ENCODE peak calls at places on chromosomes 6 and 20, in six cellular contexts. S is tibial nerve, M is neural progenitor cell, I is spleen, R is cardiac muscle cell, D is heart right ventricle. H is an unnamed sample. For H3K4me1, the result is how much of the 10 kb centered on the place peaks cover.

GRCh38 chr20:40286991-40287531 is 402.0 kb downstream of the MAFB start:
- DNase-seq in S (no peak), M (no peak), I (peak), R (peak), D (peak), H (peak)

GRCh38 chr20:6975326-6975725 is 207.8 kb downstream of the BMP2 start:
- DNase-seq in S (no peak), M (no peak), I (no peak), R (no peak), D (no peak), H (no peak)

GRCh38 chr20:43916073-43916874 is 1.6 kb downstream of the TOX2 start:
- DNase-seq in S (no peak), M (peak), I (no peak), R (peak), D (no peak), H (no peak)

GRCh38 chr6:24494726-24495515 is at the start of gene ALDH5A1:
- DNase-seq in S (peak), M (peak), I (peak), R (peak), D (peak), H (peak)

GRCh38 chr6:5992551-5993225 is 14.0 kb downstream of the NRN1 start:
- DNase-seq in S (no peak), M (peak), I (no peak), R (no peak), D (no peak), H (no peak)

GRCh38 chr6:46437671-46438221 is 53.5 kb downstream of the RCAN2 start:
- DNase-seq in S (no peak), M (no peak), I (no peak), R (no peak), D (no peak), H (no peak)

GRCh38 chr20:3758566-3758965 is 9.0 kb downstream of the ADISSP start:
- DNase-seq in S (no peak), M (no peak), I (no peak), R (no peak), D (peak), H (no peak)

GRCh38 chr6:8029243-8029870 is 34.8 kb downstream of the BLOC1S5 start:
- DNase-seq in S (no peak), M (peak), I (no peak), R (peak), D (no peak), H (no peak)

GRCh38 chr6:134422426-134423231 is 104.7 kb upstream of the SGK1 start:
- DNase-seq in S (no peak), M (no peak), I (no peak), R (peak), D (no peak), H (no peak)

GRCh38 chr20:63210011-63210605 is 5.8 kb downstream of the YTHDF1 start:
- DNase-seq in S (no peak), M (no peak), I (no peak), R (no peak), D (no peak), H (no peak)

GRCh38 chr20:41573955-41574354 is 44.2 kb downstream of the CHD6 start:
- DNase-seq in S (no peak), M (no peak), I (no peak), R (no peak), D (no peak), H (no peak)

GRCh38 chr6:95431637-95432228 is 145.6 kb upstream of the MANEA start:
- DNase-seq in S (peak), M (peak), I (no peak), R (peak), D (no peak), H (no peak)

GRCh38 chr6:219019-219570 is 73.2 kb upstream of the DUSP22 start:
- DNase-seq in S (no peak), M (peak), I (no peak), R (no peak), D (no peak), H (no peak)

DNA sequence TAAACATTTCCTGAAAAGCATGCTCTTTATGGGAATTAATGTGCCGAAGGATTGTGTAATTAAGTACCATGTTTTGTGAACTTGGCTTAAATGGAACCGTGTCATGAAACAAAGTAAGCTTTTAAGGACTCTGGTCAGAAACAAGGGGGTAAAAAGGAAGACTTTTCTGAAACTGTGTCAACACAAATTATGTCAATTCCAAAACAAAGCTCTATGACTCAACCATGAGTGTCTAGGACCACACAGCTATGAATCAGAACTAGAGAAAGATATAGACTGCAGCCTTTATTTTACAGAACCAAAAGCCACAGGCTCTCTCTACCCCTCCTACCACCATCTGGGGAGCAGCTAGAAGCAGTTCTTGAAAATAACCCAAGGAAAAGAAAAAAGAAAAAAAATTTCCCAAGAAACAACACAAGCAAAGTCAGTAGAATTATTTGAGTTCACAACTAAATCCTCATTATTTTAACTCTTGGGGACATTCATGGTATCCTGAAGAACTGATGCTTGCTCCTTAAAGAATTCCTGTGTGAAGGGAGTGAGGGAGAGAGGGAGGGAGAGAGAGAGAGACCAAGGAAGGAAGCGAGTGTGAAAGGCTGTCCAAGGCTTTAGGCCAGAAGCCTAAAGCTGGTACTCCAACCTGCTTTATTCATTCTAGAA is 81.9 kb downstream of the ZMYND8 start:
- DNase-seq in S (no peak), M (no peak), I (no peak), R (peak), D (no peak), H (no peak)
- H3K4me1 ChIP-seq in S (under half), M (under half), I (under half), R (under half), D (half or more), H (under half)

GRCh38 chr6:15668918-15669317 is 6.1 kb upstream of the DTNBP1 start:
- DNase-seq in S (no peak), M (no peak), I (no peak), R (no peak), D (no peak), H (no peak)
- H3K4me1 ChIP-seq in S (under half), M (under half), I (under half), R (under half), D (under half), H (under half)

DNA sequence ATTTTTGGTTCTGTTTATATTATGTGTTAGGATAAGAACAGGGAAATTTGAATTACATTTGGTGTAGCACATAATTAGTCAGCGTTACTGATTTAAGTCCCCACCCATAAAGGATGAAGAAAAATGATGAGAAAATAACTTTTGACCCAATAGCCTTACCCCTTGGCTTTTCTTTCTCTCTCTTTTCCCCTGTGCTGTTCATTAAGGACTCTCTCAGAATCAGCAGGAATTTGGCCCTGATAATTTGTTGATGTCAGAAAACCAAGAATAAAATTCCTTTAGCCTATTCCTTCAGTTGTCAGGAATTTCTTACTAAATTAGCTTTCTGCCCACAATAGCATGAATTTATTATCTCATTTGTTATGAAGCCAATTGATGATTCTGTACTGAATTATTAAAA is 18.5 kb downstream of the PLCB1 start:
- DNase-seq in S (no peak), M (no peak), I (no peak), R (peak), D (no peak), H (no peak)
- H3K4me1 ChIP-seq in S (under half), M (under half), I (under half), R (under half), D (half or more), H (under half)

GRCh38 chr20:21026951-21027350 is 79.2 kb downstream of the LINC00237 start:
- DNase-seq in S (no peak), M (no peak), I (no peak), R (no peak), D (no peak), H (no peak)

GRCh38 chr20:21029356-21029755 is 76.8 kb downstream of the LINC00237 start:
- DNase-seq in S (no peak), M (peak), I (no peak), R (no peak), D (no peak), H (no peak)

GRCh38 chr20:21028436-21028835 is 77.7 kb downstream of the LINC00237 start:
- DNase-seq in S (no peak), M (no peak), I (no peak), R (no peak), D (no peak), H (no peak)

GRCh38 chr20:21027569-21027968 is 78.6 kb downstream of the LINC00237 start:
- DNase-seq in S (no peak), M (peak), I (no peak), R (no peak), D (no peak), H (no peak)

DNA sequence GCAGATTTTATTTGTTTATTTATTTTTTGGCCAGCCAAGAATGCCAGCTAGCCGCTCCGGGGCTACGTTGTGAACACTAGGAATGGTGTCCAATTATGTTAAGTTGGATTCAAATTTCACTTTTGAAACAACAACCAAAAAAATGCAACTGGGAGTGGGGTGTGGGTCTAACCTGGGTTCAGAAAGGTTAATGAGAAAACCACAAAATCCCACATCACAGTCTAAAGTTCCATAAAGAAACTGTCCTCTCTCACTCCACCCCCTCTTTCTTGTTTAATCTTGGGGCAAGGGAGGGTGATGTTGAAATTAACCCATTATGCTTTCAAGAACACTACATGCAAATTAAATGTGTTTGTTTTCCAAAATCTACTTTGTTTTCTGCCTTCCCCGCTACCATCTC is 77.2 kb downstream of the LINC00237 start:
- DNase-seq in S (no peak), M (no peak), I (no peak), R (no peak), D (no peak), H (no peak)
- H3K4me1 ChIP-seq in S (under half), M (under half), I (under half), R (under half), D (under half), H (under half)

DNA sequence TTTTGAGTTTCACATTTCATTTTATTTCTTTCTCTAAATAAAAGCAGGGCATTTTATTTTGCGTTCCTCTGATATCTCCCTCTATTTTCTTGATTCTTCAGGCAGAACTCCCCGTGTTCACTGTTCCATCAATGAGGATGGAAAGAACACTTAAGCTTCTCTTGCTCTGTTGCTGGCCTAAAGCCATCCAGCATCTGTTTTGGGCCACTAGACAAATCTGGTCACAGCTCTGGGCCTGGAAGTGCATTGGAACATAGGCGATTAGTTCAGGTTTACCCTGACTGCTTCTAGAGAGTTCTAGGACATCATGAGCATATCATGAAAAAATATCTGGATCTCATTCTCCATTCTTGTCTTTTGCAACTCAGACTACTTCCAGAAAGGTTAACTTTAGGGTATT is 611.2 kb downstream of the UTRN start:
- DNase-seq in S (no peak), M (no peak), I (no peak), R (no peak), D (no peak), H (no peak)
- H3K4me1 ChIP-seq in S (under half), M (under half), I (under half), R (under half), D (under half), H (under half)

DNA sequence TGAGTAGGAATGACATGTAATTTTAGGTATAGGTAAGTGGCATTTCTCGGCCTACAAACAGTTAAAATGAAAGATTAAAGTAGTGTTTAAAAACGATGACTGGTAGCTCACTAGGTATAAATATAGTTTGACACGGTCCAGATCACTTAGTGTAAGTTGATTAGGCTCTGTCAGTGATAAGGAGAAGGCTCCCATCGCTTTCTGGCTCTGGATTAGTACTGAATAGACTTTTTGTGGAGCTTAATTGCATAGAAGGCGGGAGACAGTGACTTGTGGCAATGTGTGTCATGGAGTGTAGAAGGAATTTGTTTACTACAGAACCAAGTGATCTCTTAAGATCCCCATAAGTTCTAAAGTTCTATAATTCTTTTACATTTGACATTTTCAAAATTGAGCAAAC is 6.7 kb downstream of the PYGB start:
- DNase-seq in S (no peak), M (peak), I (no peak), R (no peak), D (no peak), H (no peak)
- H3K4me1 ChIP-seq in S (under half), M (half or more), I (under half), R (half or more), D (half or more), H (under half)

GRCh38 chr20:46998497-46999190 is 104.0 kb downstream of the EYA2 start:
- DNase-seq in S (no peak), M (no peak), I (peak), R (no peak), D (no peak), H (no peak)

GRCh38 chr20:46992640-46993035 is 98.0 kb downstream of the EYA2 start:
- DNase-seq in S (no peak), M (no peak), I (peak), R (no peak), D (no peak), H (no peak)

GRCh38 chr20:46994341-46994740 is 99.7 kb downstream of the EYA2 start:
- DNase-seq in S (no peak), M (no peak), I (peak), R (no peak), D (no peak), H (no peak)

GRCh38 chr20:46993465-46994095 is 98.9 kb downstream of the EYA2 start:
- DNase-seq in S (no peak), M (no peak), I (peak), R (no peak), D (no peak), H (no peak)

DNA sequence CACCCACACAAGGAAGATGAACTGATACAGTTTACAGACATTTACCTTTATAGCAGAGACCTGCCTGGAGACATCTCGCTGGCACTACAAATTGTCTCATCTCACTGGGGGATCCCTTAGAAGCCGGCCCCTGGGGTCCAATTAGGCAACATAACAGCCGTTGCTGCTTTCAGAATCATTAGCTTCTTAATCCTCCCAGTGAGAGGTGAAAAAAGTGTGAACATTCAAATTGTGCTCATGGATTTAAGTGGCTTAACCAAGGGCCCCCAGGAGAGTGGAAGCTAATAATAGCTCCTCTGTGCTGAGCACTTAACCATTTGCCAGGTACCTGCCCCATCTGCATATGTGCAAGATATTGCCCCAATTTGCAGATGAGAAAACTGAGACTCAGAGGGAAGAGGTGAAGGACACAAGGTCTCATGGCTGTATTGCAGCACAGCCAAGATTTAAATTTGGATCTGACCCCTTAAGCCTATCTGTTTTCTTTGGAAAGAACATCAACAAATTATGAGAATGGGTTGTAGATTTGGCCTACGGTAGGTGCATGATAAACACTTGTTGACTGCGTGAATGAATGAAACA is 101.0 kb downstream of the EYA2 start:
- DNase-seq in S (no peak), M (peak), I (peak), R (no peak), D (no peak), H (no peak)
- H3K4me1 ChIP-seq in S (under half), M (under half), I (under half), R (under half), D (under half), H (under half)

GRCh38 chr6:36847152-36847551 is 7.9 kb upstream of the CPNE5 start:
- DNase-seq in S (no peak), M (no peak), I (no peak), R (no peak), D (no peak), H (no peak)
- H3K4me1 ChIP-seq in S (under half), M (under half), I (under half), R (half or more), D (half or more), H (under half)

DNA sequence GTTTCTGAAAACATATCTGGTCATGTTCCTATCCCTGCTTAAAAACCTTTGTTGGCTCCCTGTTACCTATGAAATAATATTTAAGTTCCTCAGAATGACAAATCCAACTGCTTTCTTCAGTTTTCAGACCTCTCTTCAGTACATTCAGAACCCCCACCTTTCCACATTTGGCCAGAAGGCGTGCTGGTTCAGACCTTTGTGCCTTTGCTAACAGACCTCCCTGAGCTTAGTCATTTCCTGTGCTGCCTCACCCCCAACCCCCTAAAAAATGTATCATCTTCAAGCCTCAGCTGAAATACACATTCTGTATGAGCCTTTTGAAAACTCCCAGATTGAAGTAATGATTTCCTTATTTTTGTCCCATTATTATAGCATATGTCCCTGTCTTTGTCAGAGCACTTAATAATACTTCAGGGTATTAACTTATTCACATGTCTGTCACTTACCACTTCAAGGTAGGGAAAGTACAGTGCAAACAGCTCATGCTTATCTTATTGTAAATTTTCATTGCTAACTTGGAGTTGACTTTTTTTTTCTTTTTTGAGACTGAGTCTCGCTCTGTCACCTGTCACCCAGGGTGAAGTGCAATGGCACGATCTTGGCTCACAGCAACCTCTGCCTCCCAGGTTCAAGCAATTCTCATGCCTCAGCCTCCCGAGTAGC is 19.7 kb downstream of the FAM217A start:
- DNase-seq in S (no peak), M (no peak), I (no peak), R (peak), D (no peak), H (no peak)
- H3K4me1 ChIP-seq in S (under half), M (under half), I (under half), R (under half), D (under half), H (under half)

DNA sequence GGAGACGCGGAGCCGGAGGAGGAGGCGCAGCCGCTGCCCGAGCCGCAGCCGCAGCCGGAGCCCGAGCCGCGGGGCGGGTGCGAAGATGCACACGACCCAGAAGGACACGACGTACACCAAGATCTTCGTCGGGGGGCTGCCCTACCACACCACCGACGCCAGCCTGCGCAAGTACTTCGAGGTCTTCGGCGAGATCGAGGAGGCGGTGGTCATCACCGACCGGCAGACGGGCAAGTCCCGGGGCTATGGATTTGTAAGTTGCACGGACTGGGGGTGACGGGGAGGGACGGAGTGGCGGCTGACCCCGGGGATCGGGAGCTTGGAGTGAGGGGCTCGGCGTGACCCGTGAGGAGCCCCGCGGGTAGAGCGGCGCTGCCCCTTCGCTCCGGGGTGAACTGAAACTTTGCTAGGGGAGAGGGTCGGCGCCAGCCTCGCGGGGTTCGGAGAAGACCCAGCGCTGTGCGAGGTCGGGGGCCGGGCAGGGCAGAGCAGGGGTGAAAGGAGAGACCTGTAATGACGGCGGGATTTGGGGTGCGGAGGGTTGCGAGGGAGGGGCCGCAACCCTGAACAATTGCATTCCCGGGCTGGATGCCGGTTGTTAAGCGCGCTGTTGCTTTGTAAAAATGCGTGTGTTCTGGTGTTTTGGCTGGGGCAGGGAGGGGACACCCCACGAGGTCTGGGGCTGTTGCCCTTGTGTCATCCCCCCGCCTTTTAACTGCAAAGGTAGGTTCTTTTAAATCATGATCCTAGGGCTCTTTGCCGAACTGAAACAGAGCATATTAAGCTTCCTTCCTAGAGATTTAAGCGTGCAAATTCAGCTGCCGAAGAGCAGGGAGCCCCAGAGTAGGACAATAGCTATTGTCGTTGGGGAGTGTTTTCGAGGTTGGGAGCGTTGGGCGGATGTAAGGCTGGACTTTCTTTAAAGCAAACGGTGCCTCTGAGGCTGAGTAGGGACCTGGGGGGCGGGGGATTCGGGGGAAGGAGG is 628 bp downstream of the RBM24 start:
- DNase-seq in S (no peak), M (peak), I (no peak), R (peak), D (peak), H (peak)
- H3K4me1 ChIP-seq in S (under half), M (under half), I (under half), R (under half), D (under half), H (under half)

H was measured in uterus.